ENCODE peak calls at places on chromosomes 2 and 18, in four cellular contexts. F is K562, R is GM12878, I is HepG2. H is an unnamed sample.

GRCh38 chr18:2994603-2995432 is 18.1 kb downstream of the LPIN2 start:
- DNase-seq in F (peak), R (no peak), I (no peak), H (peak)

GRCh38 chr2:164737612-164738081 is 104.0 kb downstream of the COBLL1 start:
- DNase-seq in R (no peak), F (peak), I (peak), H (peak)

GRCh38 chr2:136207030-136207623 is 89.2 kb upstream of the CXCR4 start:
- DNase-seq in F (no peak), I (no peak), R (peak), H (no peak)

GRCh38 chr2:23557455-23557854 is 172.5 kb downstream of the KLHL29 start:
- DNase-seq in R (no peak), F (no peak), I (no peak), H (no peak)

GRCh38 chr2:13240061-13240460 is 523.3 kb downstream of the TRIB2 start:
- DNase-seq in F (no peak), I (no peak), R (no peak), H (no peak)

GRCh38 chr2:134601266-134601665 is 117.5 kb downstream of the TMEM163 start:
- DNase-seq in I (no peak), R (no peak), F (no peak), H (no peak)

GRCh38 chr2:80091237-80091636 is 213.3 kb downstream of the LRRTM1 start:
- DNase-seq in I (no peak), F (no peak), R (no peak), H (no peak)

GRCh38 chr2:70939847-70940580 is 4.3 kb downstream of the ATP6V1B1 start:
- DNase-seq in I (no peak), R (no peak), F (no peak), H (peak)

GRCh38 chr18:66495844-66496243 is 108.0 kb downstream of the CDH19 start:
- DNase-seq in R (no peak), F (no peak), I (peak), H (peak)

GRCh38 chr18:37639846-37640245 is 74.2 kb upstream of the CELF4 start:
- DNase-seq in R (no peak), F (no peak), I (no peak), H (no peak)

GRCh38 chr2:221203138-221203537 is 369.0 kb downstream of the EPHA4 start:
- DNase-seq in F (no peak), R (peak), I (no peak), H (no peak)

GRCh38 chr2:174009488-174010223 is 44.5 kb upstream of the SP3 start:
- DNase-seq in F (no peak), I (no peak), R (no peak), H (no peak)

DNA sequence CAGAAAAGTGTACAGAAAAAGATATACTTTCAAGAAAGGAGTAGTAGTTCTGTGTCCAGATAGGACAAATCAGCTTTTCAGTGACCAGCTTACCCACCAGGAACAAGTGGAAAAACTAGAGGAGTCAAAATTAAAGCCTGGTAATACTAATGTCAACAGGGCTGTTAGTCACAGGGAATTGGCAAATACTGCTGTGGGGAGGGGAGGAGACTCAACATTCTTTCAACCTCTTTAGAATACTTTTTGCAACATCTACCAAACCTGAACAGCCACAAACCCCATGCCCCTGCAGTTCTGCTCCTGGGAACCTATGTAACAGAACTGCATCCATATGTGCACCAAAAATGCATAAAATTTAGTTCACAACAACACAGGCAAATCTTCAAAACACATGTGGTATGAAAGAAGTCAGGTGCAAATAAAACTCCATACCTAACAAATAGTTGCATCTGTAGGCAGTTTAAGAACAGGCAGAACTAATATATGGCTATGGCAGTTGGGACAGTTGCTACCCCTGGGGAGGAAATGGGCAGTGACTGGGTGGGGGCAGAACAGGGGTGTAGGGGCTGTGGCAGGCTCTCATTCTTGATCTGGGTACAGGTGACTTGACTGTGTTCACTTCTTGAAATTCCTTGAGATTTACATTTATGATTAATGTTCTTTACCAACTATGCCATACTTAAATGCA is 9.7 kb downstream of the CMPK2 start:
- DNase-seq in F (no peak), I (peak), R (no peak), H (no peak)
- TF ChIP-seq CBX5 in F (no peak), I (no peak), R (no peak), H (no peak)

DNA sequence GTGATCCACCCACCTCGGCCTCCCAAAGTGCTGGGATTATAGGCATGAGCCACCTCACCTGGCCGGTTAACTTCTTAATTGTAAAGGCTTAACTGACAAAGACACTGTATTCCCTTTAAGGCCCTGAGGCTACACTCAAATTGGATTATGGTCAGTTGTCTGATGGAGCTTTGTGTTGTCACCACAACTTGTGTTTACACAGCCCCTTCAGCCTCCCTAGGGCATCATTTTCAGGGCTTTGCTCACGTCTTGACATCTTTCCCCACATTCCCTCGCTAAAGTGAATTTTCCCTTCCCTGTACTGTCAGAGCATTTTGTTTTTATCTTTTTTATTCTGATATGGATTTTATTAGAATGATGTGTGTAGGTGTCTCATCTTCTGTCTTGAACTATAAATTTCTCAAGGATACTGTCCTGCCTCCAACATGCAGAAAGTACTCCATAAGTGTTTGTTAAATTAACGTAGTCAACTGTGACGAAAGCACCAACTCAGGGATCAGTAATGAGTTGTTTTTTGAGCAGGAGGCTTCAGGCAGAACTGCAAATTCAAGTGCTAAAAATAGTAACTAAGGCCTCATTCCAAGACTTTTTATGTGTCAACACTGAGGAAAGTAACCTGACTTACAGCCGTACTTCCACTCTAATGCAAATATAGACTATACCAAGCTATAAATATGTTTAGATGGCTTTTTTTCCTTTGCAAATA is 77.1 kb upstream of the NARS1 start:
- DNase-seq in F (no peak), I (no peak), R (no peak), H (no peak)
- TF ChIP-seq JUND in F (no peak), I (no peak), R (no peak), H (no peak)

DNA sequence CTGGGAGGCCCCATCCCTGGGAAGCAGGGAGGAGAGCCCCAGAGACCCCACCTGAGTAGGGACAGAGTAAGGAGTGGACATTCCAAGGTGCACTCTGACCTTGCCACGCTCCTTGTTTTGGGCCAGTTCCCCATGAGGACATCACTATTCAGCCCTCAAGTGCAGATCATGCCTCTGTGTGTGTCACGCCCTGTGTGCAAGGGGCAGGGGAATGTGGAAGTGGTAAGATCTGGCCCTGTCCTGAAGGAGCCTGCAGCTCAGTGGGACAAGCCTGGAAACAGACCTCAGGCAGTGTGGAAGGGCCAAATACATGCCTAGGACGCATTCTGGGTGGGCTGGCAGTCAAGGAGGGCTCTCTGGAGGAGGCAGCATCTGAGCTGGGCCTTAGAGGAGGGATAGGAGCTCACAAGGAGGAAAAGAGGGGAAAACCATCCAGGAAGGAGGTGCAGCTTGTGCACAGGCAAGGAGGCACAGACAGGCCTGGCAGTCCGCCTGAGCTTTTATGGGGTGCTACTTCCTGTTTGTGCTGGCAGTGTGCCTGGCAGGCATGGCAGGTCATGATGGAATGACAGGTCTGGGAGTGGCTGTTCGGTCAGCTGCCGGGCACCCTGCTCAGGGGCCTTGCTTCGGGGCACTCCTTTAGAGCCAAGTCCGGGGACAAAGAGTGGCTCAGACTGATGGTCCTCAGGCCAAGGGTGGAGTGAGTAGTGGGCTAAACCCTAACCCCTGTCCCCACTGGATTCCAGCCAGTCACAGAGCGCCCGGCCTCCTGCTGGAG is 3.3 kb downstream of the KLHL30 start:
- DNase-seq in F (no peak), R (no peak), I (peak), H (no peak)
- TF ChIP-seq CBX5 in F (no peak), R (no peak), I (no peak), H (no peak)

DNA sequence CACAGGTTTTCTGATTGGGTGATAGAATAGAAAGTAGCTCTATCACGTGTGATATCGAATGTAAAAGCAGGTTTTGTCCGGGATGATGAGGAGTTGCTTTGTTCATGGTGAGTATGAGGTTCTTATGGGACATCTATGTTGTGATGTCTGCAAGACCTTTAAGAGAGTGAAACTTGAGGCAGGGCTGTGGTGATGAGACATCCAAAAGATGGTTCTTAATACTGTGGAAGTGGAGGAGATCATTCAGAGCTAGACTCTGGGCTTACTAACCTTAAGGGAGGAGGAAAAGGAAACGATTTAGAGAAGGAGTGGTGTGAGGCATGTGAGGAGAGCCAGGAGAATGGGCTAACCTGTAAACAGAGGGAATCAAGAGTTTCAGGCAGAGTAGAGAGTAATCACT is 92.0 kb downstream of the WDR7 start:
- DNase-seq in R (no peak), I (no peak), F (no peak), H (no peak)
- TF ChIP-seq JUND in R (no peak), I (no peak), F (no peak), H (no peak)

DNA sequence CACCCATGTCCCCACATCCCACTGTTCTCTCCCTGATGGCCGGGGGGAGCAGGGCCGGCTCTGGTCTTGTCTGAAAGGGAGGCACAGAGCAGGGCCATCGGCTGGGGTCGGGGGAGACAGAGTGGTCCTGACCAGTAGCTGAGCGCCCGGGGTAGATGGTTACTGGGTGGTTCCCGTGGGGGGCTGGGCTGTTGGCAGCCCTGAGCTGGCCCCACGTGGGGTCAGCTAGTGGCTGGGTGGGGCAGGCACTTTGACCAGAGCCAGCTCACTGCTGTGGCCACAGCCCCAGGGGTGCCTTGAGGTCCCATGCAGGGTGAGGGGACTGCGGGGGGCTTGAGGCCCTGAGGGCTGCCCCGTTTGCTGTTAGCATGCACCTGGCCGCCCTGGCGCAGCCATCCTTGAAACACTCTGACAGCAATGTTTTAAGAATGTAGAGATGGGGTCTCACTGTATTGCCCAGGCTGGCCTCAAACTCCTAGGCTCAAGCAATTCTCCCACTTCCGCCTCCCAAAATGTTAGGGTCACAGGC is 12.3 kb upstream of the NEU4 start:
- DNase-seq in R (no peak), I (no peak), F (no peak), H (no peak)
- TF ChIP-seq CBX5 in R (no peak), I (no peak), F (no peak), H (no peak)

GRCh38 chr2:20539776-20540586 is 93.1 kb downstream of the RHOB start:
- DNase-seq in I (no peak), F (no peak), R (no peak), H (no peak)
- TF ChIP-seq JUND in I (no peak), F (no peak), R (no peak), H (no peak)

GRCh38 chr2:152609174-152609573 is 108.1 kb downstream of the PRPF40A start:
- DNase-seq in F (no peak), R (no peak), I (no peak), H (no peak)

GRCh38 chr2:152609699-152610098 is 107.6 kb downstream of the PRPF40A start:
- DNase-seq in I (no peak), F (no peak), R (no peak), H (no peak)

GRCh38 chr2:152615177-152615576 is 102.1 kb downstream of the PRPF40A start:
- DNase-seq in F (no peak), R (no peak), I (no peak), H (no peak)

GRCh38 chr2:152613235-152613634 is 104.0 kb downstream of the PRPF40A start:
- DNase-seq in F (no peak), I (no peak), R (no peak), H (no peak)

GRCh38 chr2:152611458-152612231 is 105.6 kb downstream of the PRPF40A start:
- DNase-seq in R (peak), I (no peak), F (no peak), H (no peak)
- TF ChIP-seq CBX5 in R (no peak), I (no peak), F (no peak), H (no peak)

DNA sequence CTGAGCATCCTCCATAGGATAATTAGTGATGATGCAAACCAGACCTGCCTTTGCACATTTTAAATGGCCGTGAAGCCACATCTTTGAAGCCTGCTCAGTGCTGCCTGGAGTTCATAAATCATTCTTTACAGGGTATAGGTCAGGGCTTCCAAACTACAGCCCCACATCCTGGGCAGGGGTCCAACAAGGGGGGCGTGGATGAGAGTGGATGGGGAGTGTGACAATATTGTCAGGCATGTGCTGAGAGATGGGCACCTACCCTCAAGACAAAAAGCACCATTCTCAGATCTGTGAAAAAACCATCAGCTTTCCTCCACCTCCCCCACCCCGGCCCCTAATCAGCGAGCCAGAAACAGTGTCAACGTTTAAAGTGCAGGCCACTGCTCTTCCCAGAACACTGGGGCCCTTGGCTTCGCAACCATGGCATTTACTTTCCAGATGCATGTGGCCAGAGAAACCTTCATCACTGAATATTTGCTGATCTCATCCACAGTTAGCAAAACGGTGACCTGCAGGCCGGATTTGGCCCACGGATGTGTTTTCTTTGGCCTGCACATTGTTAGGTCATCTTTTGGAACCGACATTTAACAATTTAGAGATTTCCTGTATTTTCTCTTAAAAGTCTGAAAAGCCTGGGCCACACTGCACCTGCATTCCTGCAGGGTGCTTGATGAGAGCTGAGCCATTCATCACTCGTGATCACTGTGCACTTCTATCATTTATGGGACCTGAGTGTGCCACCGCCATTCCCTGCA is 130.7 kb downstream of the ANKRD44 start:
- DNase-seq in I (no peak), F (no peak), R (no peak), H (no peak)
- TF ChIP-seq JUND in I (no peak), F (no peak), R (no peak), H (no peak)

H was measured in H1.